ENCODE peak calls at places on chromosomes 1 and 21, in five cellular contexts. N is A172, F is M059J, I is hepatic stellate cell, X is brain microvascular endothelial cell. A is an unnamed sample.

GRCh38 chr1:43199093-43199726 is 27.1 kb downstream of the CFAP57 start:
- DNase-seq in I (no peak), N (no peak), X (no peak), F (no peak), A (no peak)

GRCh38 chr1:50109647-50110075 is 941 bp downstream of the ELAVL4 start:
- DNase-seq in X (no peak), I (no peak), F (no peak), N (no peak), A (no peak)

GRCh38 chr1:64875606-64876005 is 90.7 kb downstream of the JAK1 start:
- DNase-seq in I (no peak), F (no peak), N (no peak), X (no peak), A (no peak)

GRCh38 chr1:78667939-78668338 is 18.3 kb downstream of the IFI44 start:
- DNase-seq in N (no peak), X (no peak), I (no peak), F (no peak), A (no peak)

GRCh38 chr1:88134983-88135921 is 548.8 kb upstream of the PKN2 start:
- DNase-seq in X (no peak), F (no peak), N (no peak), I (no peak), A (no peak)

GRCh38 chr1:24304763-24305162 is 14.4 kb upstream of the GRHL3 start:
- DNase-seq in N (no peak), X (no peak), I (no peak), F (no peak), A (no peak)

GRCh38 chr1:67682659-67683197 is 2.3 kb upstream of the GADD45A start:
- DNase-seq in X (peak), F (peak), N (peak), I (peak), A (no peak)

GRCh38 chr1:41850029-41850428 is 68.7 kb downstream of the HIVEP3 start:
- DNase-seq in X (no peak), I (no peak), N (no peak), F (peak), A (no peak)

GRCh38 chr1:108877324-108877812 is 583 bp downstream of the GPSM2 start:
- DNase-seq in F (peak), N (peak), X (peak), I (peak), A (no peak)

GRCh38 chr1:204072951-204073836 is at the start of gene SOX13:
- DNase-seq in F (peak), I (peak), X (peak), N (peak), A (peak)

GRCh38 chr1:160400284-160400645 is at the start of gene VANGL2:
- DNase-seq in N (peak), F (peak), I (no peak), X (peak), A (peak)

GRCh38 chr1:8198522-8198921 is 119.4 kb upstream of the SLC45A1 start:
- DNase-seq in I (no peak), N (no peak), X (no peak), F (no peak), A (peak)

GRCh38 chr1:183198463-183198862 is 12.4 kb downstream of the LAMC2 start:
- DNase-seq in X (peak), F (peak), I (no peak), N (no peak), A (no peak)

GRCh38 chr1:221796700-221797099 is 54.8 kb upstream of the DUSP10 start:
- DNase-seq in N (no peak), X (no peak), I (no peak), F (no peak), A (no peak)

GRCh38 chr1:161077426-161077825 is 7.7 kb upstream of the ARHGAP30 start:
- DNase-seq in I (no peak), N (no peak), F (no peak), X (no peak), A (peak)

GRCh38 chr1:50750021-50750619 is 209.9 kb downstream of the FAF1 start:
- DNase-seq in F (peak), I (peak), X (peak), N (peak), A (no peak)

GRCh38 chr1:39205102-39205780 is 746 bp downstream of the MACF1 start:
- DNase-seq in F (peak), N (peak), X (peak), I (peak), A (peak)

GRCh38 chr21:35377505-35378090 is 328.5 kb upstream of the RUNX1 start:
- DNase-seq in F (peak), N (peak), X (peak), I (no peak), A (no peak)

GRCh38 chr1:58584082-58584895 is 7.2 kb upstream of the TACSTD2 start:
- DNase-seq in I (peak), F (peak), N (peak), X (peak), A (peak)